ENCODE peak calls at places on chromosomes 2 and 18, in nine cellular contexts. H is amygdala; J is stimulated activated CD4-positive, alpha-beta T cell treated with anti-CD3 and anti-CD28 coated beads, TNF-alpha, amount 100 ng/mL, for 48 hours; V is glutamatergic neuron; B is prostate gland; D is right cardiac atrium; T is mammary epithelial cell; W is IMR-90; N is H54. G is an unnamed sample.
A peak's percentile ranks its signal among the peaks of the same experiment; 100 is the strongest.

GRCh38 chr2:70706026-70706795 is 61.8 kb downstream of the ADD2 start:
- DNase-seq in H (no peak), J (no peak), V (no peak), B (no peak), D (no peak), T (no peak), W (no peak), N (no peak), G (no peak)

GRCh38 chr2:213122730-213123129 is 28.7 kb downstream of the IKZF2 start:
- DNase-seq in H (no peak), J (no peak), V (no peak), B (no peak), D (no peak), T (no peak), W (no peak), N (no peak), G (no peak)

GRCh38 chr18:54775686-54776085 is 52.6 kb upstream of the RAB27B start:
- DNase-seq in H (no peak), J (no peak), V (no peak), B (no peak), D (no peak), T (peak; percentile 77), W (peak; percentile 85), N (peak; percentile 43), G (no peak)

GRCh38 chr2:102065675-102066252 is 74.0 kb downstream of the IL1R2 start:
- DNase-seq in H (no peak), J (no peak), V (no peak), B (no peak), D (no peak), T (peak; percentile 80), W (peak; percentile 82), N (no peak), G (no peak)

GRCh38 chr2:206881708-206882335 is 57.5 kb upstream of the CPO start:
- DNase-seq in H (no peak), J (no peak), V (no peak), B (no peak), D (no peak), T (no peak), W (no peak), N (no peak), G (no peak)

GRCh38 chr2:67702284-67702683 is 305.2 kb downstream of the ETAA1 start:
- DNase-seq in H (no peak), J (no peak), V (no peak), B (no peak), D (no peak), T (no peak), W (no peak), N (no peak), G (no peak)

GRCh38 chr2:20113986-20114938 is 62.8 kb upstream of the LAPTM4A start:
- DNase-seq in H (no peak), J (no peak), V (no peak), B (no peak), D (no peak), T (peak; percentile 25), W (no peak), N (no peak), G (no peak)

GRCh38 chr2:2639251-2640139 is 308.4 kb upstream of the MYT1L start:
- DNase-seq in H (no peak), J (no peak), V (no peak), B (no peak), D (no peak), T (no peak), W (no peak), N (no peak), G (no peak)

GRCh38 chr18:35489913-35490490 is 7.8 kb downstream of the INO80C start:
- DNase-seq in H (no peak), J (no peak), V (no peak), B (no peak), D (no peak), T (no peak), W (no peak), N (no peak), G (no peak)

GRCh38 chr2:2507471-2507997 is 176.5 kb upstream of the MYT1L start:
- DNase-seq in H (no peak), J (no peak), V (peak; percentile 54), B (no peak), D (no peak), T (no peak), W (no peak), N (no peak), G (no peak)

G was measured in HTR-8/SVneo.